ENCODE peak calls at places on chromosomes 13 and 19, in four cellular contexts. J is upper lobe of left lung, W is AG04450, T is astrocyte. I is an unnamed sample.
A peak's percentile ranks its signal among the peaks of the same experiment; 100 is the strongest.

GRCh38 chr13:81051873-81052272 is 710.9 kb upstream of the SPRY2 start:
- DNase-seq in J (no peak), W (no peak), T (no peak), I (no peak)

GRCh38 chr19:39400997-39401548 is 5.6 kb upstream of the ZFP36 start:
- DNase-seq in J (no peak), W (no peak), T (no peak), I (no peak)

GRCh38 chr13:30572859-30573275 is 44.9 kb upstream of the USPL1 start:
- DNase-seq in J (no peak), W (no peak), T (peak; percentile 64), I (peak; percentile 23)

GRCh38 chr13:91725646-91726045 is 327.2 kb downstream of the GPC5 start:
- DNase-seq in J (no peak), W (no peak), T (no peak), I (no peak)

GRCh38 chr13:56909896-56910600 is 230.7 kb upstream of the PRR20A start:
- DNase-seq in J (peak; percentile 50), W (no peak), T (no peak), I (no peak)

GRCh38 chr13:50392977-50393376 is 377.7 kb downstream of the KCNRG start:
- DNase-seq in J (no peak), W (no peak), T (no peak), I (no peak)

GRCh38 chr19:54231077-54231931 is 8.5 kb upstream of the LILRB3 start:
- DNase-seq in J (peak; percentile 91), W (peak; percentile 38), T (peak; percentile 31), I (no peak)

GRCh38 chr13:54162069-54162468 is 1133.5 kb downstream of the OLFM4 start:
- DNase-seq in J (no peak), W (no peak), T (no peak), I (no peak)

GRCh38 chr19:29944415-29945012 is 2.5 kb downstream of the URI1 start:
- DNase-seq in J (no peak), W (no peak), T (no peak), I (no peak)

GRCh38 chr19:29943615-29944014 is 1.6 kb downstream of the URI1 start:
- DNase-seq in J (no peak), W (no peak), T (no peak), I (no peak)

GRCh38 chr19:29941828-29942403 is at the start of gene URI1:
- DNase-seq in J (peak; percentile 100), W (peak; percentile 39), T (peak; percentile 53), I (peak; percentile 86)

GRCh38 chr19:29940971-29941585 is 961 bp upstream of the URI1 start:
- DNase-seq in J (no peak), W (no peak), T (no peak), I (no peak)

DNA sequence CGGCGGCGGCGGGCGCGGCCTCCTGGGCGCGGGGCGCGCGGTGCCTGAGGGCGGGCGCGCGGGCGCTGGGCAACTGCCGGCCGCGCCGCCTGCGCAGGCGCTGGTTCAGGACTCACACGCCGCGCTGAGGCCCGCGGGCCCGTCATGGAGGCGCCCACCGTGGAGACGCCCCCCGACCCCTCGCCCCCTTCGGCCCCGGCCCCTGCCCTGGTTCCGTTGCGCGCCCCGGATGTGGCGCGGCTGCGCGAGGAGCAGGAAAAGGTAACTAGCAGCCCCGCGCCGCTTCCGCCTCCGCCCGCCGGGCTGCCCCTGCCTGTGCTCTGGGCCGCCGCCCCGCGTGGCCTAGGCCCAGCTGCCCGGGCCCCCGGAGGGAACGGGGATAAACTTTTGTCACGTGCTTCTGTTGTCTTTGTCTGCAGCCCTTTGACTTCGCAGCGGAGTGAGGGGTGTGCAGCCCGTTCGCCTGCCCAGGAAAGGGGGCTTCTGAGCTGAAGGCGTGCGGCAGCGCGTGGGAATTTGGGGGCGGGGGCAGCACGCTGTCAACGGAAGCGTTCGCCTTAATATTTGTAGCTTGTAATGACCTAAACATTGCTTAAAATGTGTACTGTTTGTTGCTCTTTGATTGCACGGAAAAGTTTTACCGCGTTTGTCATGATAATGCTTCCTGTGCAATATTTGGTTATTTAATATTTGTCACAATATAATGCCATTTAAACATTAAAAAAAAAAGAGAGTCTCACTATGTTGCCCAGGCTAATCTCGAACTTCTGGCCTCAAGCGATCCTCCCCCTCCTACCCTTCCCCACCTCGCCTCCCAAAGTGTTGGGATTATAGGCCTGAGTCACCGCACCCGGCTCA is 594 bp downstream of the URI1 start:
- DNase-seq in J (peak; percentile 94), W (no peak), T (no peak), I (peak; percentile 43)
- H3K27ac ChIP-seq in J (peak overlapping the region; percentile 64), W (no peak overlapping the region), T (peak overlapping the region; percentile 2), I (peak overlapping the region; percentile 78)

GRCh38 chr19:23822735-23823134 is 64.0 kb upstream of the ZNF681 start:
- DNase-seq in J (no peak), W (no peak), T (no peak), I (peak; percentile 9)

GRCh38 chr19:23823952-23824389 is 65.3 kb upstream of the ZNF681 start:
- DNase-seq in J (no peak), W (no peak), T (no peak), I (no peak)
- TF ChIP-seq CTCF in J (no peak), W (no peak), T (no peak), I (no peak)

DNA sequence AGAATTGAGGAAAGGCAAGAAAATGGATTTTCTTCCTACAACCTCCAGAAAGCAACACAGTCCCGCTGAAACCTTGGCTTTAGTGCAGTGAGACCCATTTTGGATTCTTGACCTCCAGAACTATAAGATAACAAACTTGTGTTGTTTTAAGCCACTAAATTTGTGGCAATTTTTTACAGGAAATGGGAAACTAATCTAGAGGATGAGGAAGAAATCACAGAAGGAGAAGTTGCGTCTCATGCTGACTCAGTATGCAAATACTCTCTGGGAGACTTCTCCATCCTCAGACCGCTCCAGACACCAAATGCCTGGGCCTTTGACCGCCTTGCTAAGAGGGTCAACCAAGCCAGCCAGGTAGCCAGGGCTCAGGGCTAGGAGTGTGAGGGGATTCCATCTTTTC is 13.1 kb upstream of the CEACAM16 start:
- DNase-seq in J (no peak), W (no peak), T (peak; percentile 64), I (no peak)
- H3K27ac ChIP-seq in J (peak overlapping the region; percentile 71), W (peak overlapping the region; percentile 82), T (peak overlapping the region; percentile 49), I (peak overlapping the region; percentile 80)

GRCh38 chr19:19115954-19116353 is 22.3 kb downstream of the TMEM161A start:
- DNase-seq in J (no peak), W (no peak), T (no peak), I (no peak)

GRCh38 chr19:19111967-19112580 is 26.2 kb downstream of the TMEM161A start:
- DNase-seq in J (no peak), W (no peak), T (no peak), I (no peak)

GRCh38 chr19:19110410-19111137 is 27.7 kb downstream of the TMEM161A start:
- DNase-seq in J (peak; percentile 83), W (no peak), T (no peak), I (no peak)

GRCh38 chr19:19111138-19111835 is 27.0 kb downstream of the TMEM161A start:
- DNase-seq in J (no peak), W (no peak), T (no peak), I (no peak)

DNA sequence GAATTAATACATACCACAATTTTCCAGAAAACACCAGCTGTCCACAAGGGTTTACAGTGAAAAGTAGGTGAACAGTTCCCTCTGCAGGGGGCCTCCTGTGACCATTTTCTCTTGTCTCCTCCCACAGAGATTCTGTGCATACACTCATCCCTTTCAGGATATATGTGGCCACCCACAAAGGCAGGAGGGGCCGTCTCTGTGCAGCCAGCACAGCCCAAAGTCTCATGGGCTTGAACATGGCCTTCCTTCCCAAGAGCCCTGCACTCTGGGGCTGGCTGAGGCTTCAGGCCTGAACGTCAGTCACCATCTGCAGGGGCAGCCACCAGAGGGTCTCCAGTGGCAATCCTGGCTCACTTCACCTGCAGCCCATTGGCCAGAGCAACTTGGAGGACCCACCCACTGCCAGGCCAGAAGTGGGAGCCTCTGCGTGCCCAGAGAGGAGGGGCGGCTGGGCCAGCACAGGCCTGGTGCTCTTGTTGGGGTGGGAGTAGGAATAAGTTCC is 25.2 kb downstream of the TMEM161A start:
- DNase-seq in J (no peak), W (peak; percentile 46), T (no peak), I (no peak)
- TF ChIP-seq CTCF in J (no peak), W (peak; percentile 28), T (no peak), I (no peak)

GRCh38 chr13:110521946-110522345 is 39.6 kb downstream of the RAB20 start:
- DNase-seq in J (no peak), W (no peak), T (no peak), I (no peak)
- H3K27ac ChIP-seq in J (peak overlapping the region; percentile 87), W (no peak overlapping the region), T (no peak overlapping the region), I (no peak overlapping the region)

GRCh38 chr13:26168835-26169234 is 53.3 kb downstream of the RNF6 start:
- DNase-seq in J (no peak), W (no peak), T (no peak), I (no peak)

GRCh38 chr13:26168276-26168814 is 53.8 kb downstream of the RNF6 start:
- DNase-seq in J (no peak), W (no peak), T (no peak), I (no peak)

DNA sequence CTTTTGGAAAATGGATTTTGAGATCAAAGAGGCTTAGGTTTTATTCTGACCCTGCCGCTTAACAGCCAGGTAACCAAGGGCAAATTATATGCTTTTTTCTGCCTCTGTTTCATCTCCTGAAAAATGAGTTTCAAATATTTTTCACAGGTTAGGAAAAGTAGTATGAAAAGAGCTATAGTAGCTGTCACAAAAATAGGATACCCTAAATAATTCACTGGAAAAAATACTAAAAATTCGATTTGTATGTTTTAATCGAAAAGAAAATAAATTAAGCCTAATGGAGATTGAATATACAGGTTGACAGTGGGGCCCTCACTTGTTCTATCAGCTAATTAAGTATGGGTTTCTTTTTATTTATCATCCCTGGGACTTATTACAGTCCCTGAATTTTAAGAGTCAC is 58.3 kb downstream of the RNF6 start:
- DNase-seq in J (no peak), W (no peak), T (no peak), I (no peak)
- TF ChIP-seq CTCF in J (no peak), W (no peak), T (no peak), I (no peak)

DNA sequence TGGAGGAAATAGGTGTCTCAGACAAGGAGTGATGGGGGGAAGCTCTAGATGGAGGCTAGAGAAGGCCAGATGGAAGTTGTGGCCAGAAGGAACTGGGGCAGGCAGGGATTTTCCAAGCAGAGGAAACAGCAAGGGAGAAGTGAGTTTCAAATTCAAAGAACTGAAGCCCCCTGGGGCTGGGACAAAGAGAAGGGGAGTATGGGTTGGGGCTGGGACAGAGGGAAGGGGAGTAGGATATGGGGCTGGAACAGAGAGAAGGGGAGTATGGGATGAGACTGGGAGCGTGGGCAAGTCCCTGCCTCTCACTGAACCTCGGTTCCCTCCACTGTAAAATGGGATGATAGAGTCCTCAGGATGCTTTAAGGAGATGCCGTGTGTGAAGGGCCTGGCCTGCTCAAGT is 1.9 kb upstream of the GTF2F1 start:
- DNase-seq in J (no peak), W (no peak), T (no peak), I (no peak)
- H3K27ac ChIP-seq in J (no peak overlapping the region), W (no peak overlapping the region), T (no peak overlapping the region), I (no peak overlapping the region)

I was measured in RWPE1.